ENCODE peak calls at places on chromosome X, in four cellular contexts. One of them, this sample, is unnamed.

GRCh38 chrX:42602566-42602965 is 175.4 kb downstream of the PPP1R2C start:
- DNase-seq in foreskin fibroblast: no peak
- DNase-seq in pancreas: peak; percentile 3
- DNase-seq in fibroblast of villous mesenchyme: peak; percentile 2
- DNase-seq in this sample: no peak

GRCh38 chrX:36241397-36241796 is 321.9 kb downstream of the CFAP47 start:
- DNase-seq in foreskin fibroblast: no peak
- DNase-seq in pancreas: no peak
- DNase-seq in fibroblast of villous mesenchyme: no peak
- DNase-seq in this sample: peak; percentile 6

GRCh38 chrX:66931713-66932112 is 292.8 kb upstream of the EDA2R start:
- DNase-seq in fibroblast of villous mesenchyme: no peak
- DNase-seq in pancreas: no peak
- DNase-seq in foreskin fibroblast: no peak
- DNase-seq in this sample: no peak

GRCh38 chrX:150416469-150416868 is 53.4 kb downstream of the MAMLD1 start:
- DNase-seq in pancreas: no peak
- DNase-seq in foreskin fibroblast: no peak
- DNase-seq in fibroblast of villous mesenchyme: no peak
- DNase-seq in this sample: no peak

GRCh38 chrX:66638591-66639500 is at the start of gene EDA2R:
- DNase-seq in foreskin fibroblast: peak; percentile 86
- DNase-seq in fibroblast of villous mesenchyme: peak; percentile 55
- DNase-seq in pancreas: peak; percentile 17
- DNase-seq in this sample: peak; percentile 92

GRCh38 chrX:23779025-23779424 is 3.9 kb upstream of the SAT1 start:
- DNase-seq in pancreas: no peak
- DNase-seq in fibroblast of villous mesenchyme: peak; percentile 57
- DNase-seq in foreskin fibroblast: peak; percentile 69
- DNase-seq in this sample: peak; percentile 75

GRCh38 chrX:47217121-47217851 is 1.2 kb upstream of the CDK16 start:
- DNase-seq in foreskin fibroblast: peak; percentile 52
- DNase-seq in fibroblast of villous mesenchyme: peak; percentile 81
- DNase-seq in pancreas: peak; percentile 26
- DNase-seq in this sample: peak; percentile 79

GRCh38 chrX:23118890-23119527 is 119.2 kb downstream of the DDX53 start:
- DNase-seq in fibroblast of villous mesenchyme: no peak
- DNase-seq in pancreas: no peak
- DNase-seq in foreskin fibroblast: no peak
- DNase-seq in this sample: no peak

GRCh38 chrX:46587753-46588171 is 14.2 kb downstream of the CHST7 start:
- DNase-seq in fibroblast of villous mesenchyme: no peak
- DNase-seq in pancreas: no peak
- DNase-seq in foreskin fibroblast: no peak
- DNase-seq in this sample: peak; percentile 23

GRCh38 chrX:10617186-10617963 is 3.0 kb downstream of the MID1 start:
- DNase-seq in foreskin fibroblast: no peak
- DNase-seq in fibroblast of villous mesenchyme: no peak
- DNase-seq in pancreas: no peak
- DNase-seq in this sample: no peak

DNA sequence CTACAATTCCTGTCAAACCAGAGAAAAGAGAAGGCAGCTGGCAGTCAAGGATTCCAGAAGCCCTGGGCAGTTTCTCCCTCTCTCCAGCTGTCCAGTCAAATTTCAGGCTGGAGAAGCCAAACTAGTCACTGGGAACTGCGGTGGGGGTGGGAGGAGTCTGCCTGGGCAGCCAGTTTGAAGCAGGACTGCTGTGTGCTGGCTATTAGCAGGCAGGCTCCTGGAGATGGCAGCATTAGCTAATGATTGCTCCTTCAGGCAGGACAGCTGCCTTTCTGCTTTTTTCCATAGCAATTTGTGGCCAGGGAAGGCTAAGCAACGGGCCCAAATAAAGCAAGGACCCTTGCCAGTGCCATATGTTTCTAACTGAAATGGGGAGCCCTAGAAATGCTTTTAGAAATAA is 44.7 kb upstream of the FGF13 start:
- DNase-seq in pancreas: no peak
- DNase-seq in foreskin fibroblast: no peak
- DNase-seq in fibroblast of villous mesenchyme: peak; percentile 4
- DNase-seq in this sample: peak; percentile 62
- TF ChIP-seq CTCF in pancreas: no peak
- TF ChIP-seq CTCF in foreskin fibroblast: no peak
- TF ChIP-seq CTCF in fibroblast of villous mesenchyme: no peak
- TF ChIP-seq CTCF in this sample: peak; percentile 29

DNA sequence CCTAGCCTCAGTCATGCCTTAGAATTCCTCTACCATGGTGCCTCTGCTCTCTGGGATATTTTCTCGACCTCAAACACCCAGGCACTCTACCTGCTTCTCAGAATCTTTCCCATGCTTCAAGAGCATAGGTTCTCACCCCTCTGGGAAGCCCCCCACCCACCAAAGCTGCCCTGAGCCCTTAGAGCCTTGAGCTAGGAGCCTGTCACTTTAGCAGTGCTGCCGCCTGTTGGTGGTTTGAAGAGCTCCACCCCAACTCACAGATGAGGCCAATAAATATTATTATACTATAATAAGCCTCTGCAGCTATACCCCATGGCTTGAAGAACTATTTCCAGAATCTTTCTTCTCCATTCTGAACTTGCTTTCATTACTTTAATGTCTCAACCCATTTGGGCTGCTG is 109.7 kb downstream of the RTL5 start:
- DNase-seq in pancreas: no peak
- DNase-seq in fibroblast of villous mesenchyme: peak; percentile 11
- DNase-seq in foreskin fibroblast: no peak
- DNase-seq in this sample: peak; percentile 53
- TF ChIP-seq CTCF in pancreas: no peak
- TF ChIP-seq CTCF in fibroblast of villous mesenchyme: peak; percentile 50
- TF ChIP-seq CTCF in foreskin fibroblast: peak; percentile 44
- TF ChIP-seq CTCF in this sample: peak; percentile 29

DNA sequence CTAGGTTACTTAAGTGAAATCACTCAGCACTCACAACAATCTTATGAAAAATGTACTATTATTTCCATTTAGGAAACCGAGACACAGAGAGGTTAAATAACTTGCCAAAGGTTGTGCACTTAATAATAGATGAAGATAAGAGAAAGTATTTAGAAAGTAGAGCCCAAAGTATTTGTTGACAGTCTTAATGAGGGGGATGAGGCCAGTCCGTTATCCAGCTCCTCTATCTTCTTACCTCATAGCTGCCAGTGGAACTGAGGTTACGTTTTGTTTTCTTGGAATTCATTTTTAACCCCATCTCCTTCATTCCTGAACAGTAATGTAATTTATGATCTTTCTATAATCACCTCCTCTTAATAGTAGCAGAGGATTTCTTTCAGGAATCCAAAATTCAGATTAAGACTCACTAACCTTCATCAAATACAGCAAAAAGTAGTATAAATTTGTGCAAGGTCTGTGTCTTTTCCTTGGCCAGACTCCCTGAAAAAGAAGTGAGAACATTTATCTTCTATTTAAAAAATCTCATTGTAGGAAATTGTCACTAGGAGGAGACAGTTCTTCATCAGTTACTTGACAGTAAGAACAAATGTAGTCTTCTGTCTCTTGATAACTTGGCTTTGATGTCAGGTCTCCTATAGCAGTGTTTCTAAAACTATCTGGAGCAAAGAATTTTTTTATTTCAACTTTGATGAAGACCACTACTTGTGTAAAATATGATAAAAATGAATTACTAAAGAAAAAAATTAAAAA is 35.5 kb downstream of the F8 start:
- DNase-seq in foreskin fibroblast: no peak
- DNase-seq in pancreas: no peak
- DNase-seq in fibroblast of villous mesenchyme: no peak
- DNase-seq in this sample: no peak
- TF ChIP-seq CTCF in foreskin fibroblast: no peak
- TF ChIP-seq CTCF in pancreas: no peak
- TF ChIP-seq CTCF in fibroblast of villous mesenchyme: no peak
- TF ChIP-seq CTCF in this sample: peak; percentile 20

GRCh38 chrX:34521563-34521962 is 135.5 kb downstream of the TMEM47 start:
- DNase-seq in foreskin fibroblast: no peak
- DNase-seq in pancreas: no peak
- DNase-seq in fibroblast of villous mesenchyme: no peak
- DNase-seq in this sample: peak; percentile 22
- TF ChIP-seq CTCF in foreskin fibroblast: no peak
- TF ChIP-seq CTCF in pancreas: no peak
- TF ChIP-seq CTCF in fibroblast of villous mesenchyme: no peak
- TF ChIP-seq CTCF in this sample: no peak

GRCh38 chrX:48539345-48540014 is at the start of gene TBC1D25:
- DNase-seq in pancreas: peak; percentile 97
- DNase-seq in fibroblast of villous mesenchyme: peak; percentile 99
- DNase-seq in foreskin fibroblast: peak; percentile 94
- DNase-seq in this sample: peak; percentile 96
- TF ChIP-seq CTCF in pancreas: no peak
- TF ChIP-seq CTCF in fibroblast of villous mesenchyme: peak; percentile 32
- TF ChIP-seq CTCF in foreskin fibroblast: peak; percentile 28
- TF ChIP-seq CTCF in this sample: peak; percentile 42

This sample was measured in MCF 10A.